ENCODE peak calls at places on chromosomes 12 and 14, in five cellular contexts. I is NCI-H187, Q is kidney glomerular epithelial cell, F is mesenchymal stem cell, C is kidney tubule cell. W is an unnamed sample.

GRCh38 chr14:73773441-73774243 is 59.5 kb upstream of the PNMA1 start:
- DNase-seq in I (no peak), C (no peak), F (no peak), Q (no peak), W (no peak)

GRCh38 chr12:11553871-11554533 is 95.5 kb upstream of the ETV6 start:
- DNase-seq in I (peak), F (peak), Q (peak), C (peak), W (peak)

GRCh38 chr14:41607966-41608663 is 1.4 kb downstream of the LRFN5 start:
- DNase-seq in F (peak), C (no peak), Q (no peak), I (peak), W (peak)

GRCh38 chr14:53494587-53494986 is 341.5 kb upstream of the DDHD1 start:
- DNase-seq in F (no peak), I (no peak), Q (no peak), C (no peak), W (no peak)

GRCh38 chr12:6818246-6819006 is 3.2 kb upstream of the GPR162 start:
- DNase-seq in F (no peak), I (no peak), C (no peak), Q (no peak), W (no peak)

GRCh38 chr14:94654071-94654974 is 42.1 kb downstream of the SERPINA3 start:
- DNase-seq in I (no peak), F (no peak), Q (no peak), C (no peak), W (no peak)

GRCh38 chr12:71201136-71201679 is 43.4 kb upstream of the TSPAN8 start:
- DNase-seq in Q (no peak), C (no peak), I (no peak), F (no peak), W (no peak)

GRCh38 chr12:130026608-130027176 is 122.9 kb upstream of the TMEM132D start:
- DNase-seq in C (peak), Q (peak), I (no peak), F (peak), W (no peak)

GRCh38 chr12:2208837-2209236 is 156.1 kb downstream of the CACNA1C start:
- DNase-seq in C (no peak), F (no peak), I (no peak), Q (no peak), W (no peak)

GRCh38 chr12:77746108-77746507 is 84.6 kb upstream of the NAV3 start:
- DNase-seq in F (peak), C (peak), I (peak), Q (peak), W (peak)

GRCh38 chr12:133201888-133202287 is 20.6 kb downstream of the ZNF268 start:
- DNase-seq in F (no peak), I (no peak), Q (no peak), C (no peak), W (no peak)

GRCh38 chr14:55103005-55103640 is 25.9 kb upstream of the LGALS3 start:
- DNase-seq in F (peak), C (peak), I (no peak), Q (peak), W (peak)

GRCh38 chr12:122018937-122019336 is 2.7 kb upstream of the BCL7A start:
- DNase-seq in F (no peak), I (no peak), Q (no peak), C (no peak), W (no peak)

GRCh38 chr12:124588018-124588634 is 20.7 kb upstream of the NCOR2 start:
- DNase-seq in F (no peak), Q (no peak), I (no peak), C (no peak), W (no peak)

GRCh38 chr12:8508912-8509841 is 4.1 kb upstream of the CLEC4D start:
- DNase-seq in F (no peak), C (no peak), I (no peak), Q (no peak), W (no peak)

GRCh38 chr12:100447405-100447804 is 26.3 kb upstream of the NR1H4 start:
- DNase-seq in C (no peak), Q (no peak), F (no peak), I (no peak), W (no peak)